ENCODE peak calls at places on chromosomes 3 and 15, in five cellular contexts. I is A673, N is heart left ventricle, U is Caco-2, G is right atrium auricular region. F is an unnamed sample.

GRCh38 chr3:157408499-157409149 is 28.0 kb upstream of the PTX3 start:
- DNase-seq in I (no peak), U (no peak), G (no peak), N (no peak), F (no peak)

GRCh38 chr3:20673866-20674265 is 487.9 kb upstream of the SGO1 start:
- DNase-seq in I (no peak), N (no peak), G (no peak), U (no peak), F (no peak)

GRCh38 chr3:108251256-108251655 is 29.0 kb upstream of the IFT57 start:
- DNase-seq in G (no peak), I (no peak), U (no peak), N (no peak), F (no peak)

GRCh38 chr3:11996500-11996899 is 7.7 kb upstream of the SYN2 start:
- DNase-seq in U (no peak), G (no peak), I (no peak), N (no peak), F (no peak)

GRCh38 chr3:71010731-71011455 is 572.6 kb downstream of the FOXP1 start:
- DNase-seq in U (no peak), N (no peak), G (no peak), I (no peak), F (no peak)

GRCh38 chr3:111282024-111282423 is 210.4 kb downstream of the NECTIN3 start:
- DNase-seq in I (no peak), G (no peak), N (no peak), U (no peak), F (no peak)

GRCh38 chr3:17510265-17510664 is 232.2 kb downstream of the TBC1D5 start:
- DNase-seq in G (no peak), U (no peak), I (no peak), N (no peak), F (no peak)

GRCh38 chr3:20352547-20353164 is 166.7 kb upstream of the SGO1 start:
- DNase-seq in I (no peak), G (no peak), N (no peak), U (no peak), F (no peak)

GRCh38 chr15:58665676-58666075 is 83.8 kb downstream of the ADAM10 start:
- DNase-seq in G (no peak), I (no peak), U (no peak), N (no peak), F (no peak)

GRCh38 chr15:92343869-92344643 is 49.6 kb upstream of the ST8SIA2 start:
- DNase-seq in U (no peak), I (no peak), G (no peak), N (peak; percentile 72), F (peak; percentile 68)

DNA sequence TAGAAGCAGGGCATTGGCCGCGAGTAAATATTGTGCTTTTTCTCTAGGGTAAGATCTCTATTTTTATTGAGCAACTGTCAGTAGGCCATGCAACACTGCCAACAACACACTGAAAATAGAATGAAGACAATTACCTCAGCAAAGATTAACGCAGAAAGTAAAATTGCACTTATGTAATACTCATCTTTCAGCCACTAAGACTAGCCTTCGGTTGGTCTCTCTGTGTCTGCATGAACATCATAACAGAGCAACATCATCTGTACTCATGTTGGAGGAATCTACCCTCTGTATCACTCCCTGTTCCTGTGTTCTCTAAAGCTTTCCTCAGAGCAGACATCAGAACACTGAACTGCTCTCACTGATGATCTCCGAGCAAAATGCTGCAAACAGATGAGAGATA is 8.6 kb upstream of the LRRC3B start:
- DNase-seq in I (no peak), N (no peak), G (no peak), U (no peak), F (no peak)
- H3K4me1 ChIP-seq in I (no peaks in the 10 kb centered on the region), N (no peaks in the 10 kb centered on the region), G (peaks cover 8% of the 10 kb centered on the region), U (no peaks in the 10 kb centered on the region), F (peaks cover 6% of the 10 kb centered on the region)

GRCh38 chr3:30970183-30970582 is 75.7 kb upstream of the GADL1 start:
- DNase-seq in N (no peak), I (peak; percentile 7), G (no peak), U (no peak), F (no peak)
- TF ChIP-seq CTCF in N (no peak), I (peak; percentile 26), G (no peak), U (no peak), F (no peak)

GRCh38 chr15:64459382-64459781 is 996 bp upstream of the ZNF609 start:
- DNase-seq in G (no peak), U (no peak), I (no peak), N (no peak), F (no peak)

GRCh38 chr15:64460206-64460736 is at the start of gene ZNF609:
- DNase-seq in N (peak; percentile 96), U (peak; percentile 96), I (peak; percentile 98), G (peak; percentile 94), F (peak; percentile 96)

GRCh38 chr15:64460737-64461576 is 579 bp downstream of the ZNF609 start:
- DNase-seq in N (no peak), U (peak; percentile 39), I (peak; percentile 74), G (no peak), F (no peak)

GRCh38 chr15:64462492-64462891 is 2.1 kb downstream of the ZNF609 start:
- DNase-seq in N (no peak), U (no peak), G (no peak), I (no peak), F (no peak)

DNA sequence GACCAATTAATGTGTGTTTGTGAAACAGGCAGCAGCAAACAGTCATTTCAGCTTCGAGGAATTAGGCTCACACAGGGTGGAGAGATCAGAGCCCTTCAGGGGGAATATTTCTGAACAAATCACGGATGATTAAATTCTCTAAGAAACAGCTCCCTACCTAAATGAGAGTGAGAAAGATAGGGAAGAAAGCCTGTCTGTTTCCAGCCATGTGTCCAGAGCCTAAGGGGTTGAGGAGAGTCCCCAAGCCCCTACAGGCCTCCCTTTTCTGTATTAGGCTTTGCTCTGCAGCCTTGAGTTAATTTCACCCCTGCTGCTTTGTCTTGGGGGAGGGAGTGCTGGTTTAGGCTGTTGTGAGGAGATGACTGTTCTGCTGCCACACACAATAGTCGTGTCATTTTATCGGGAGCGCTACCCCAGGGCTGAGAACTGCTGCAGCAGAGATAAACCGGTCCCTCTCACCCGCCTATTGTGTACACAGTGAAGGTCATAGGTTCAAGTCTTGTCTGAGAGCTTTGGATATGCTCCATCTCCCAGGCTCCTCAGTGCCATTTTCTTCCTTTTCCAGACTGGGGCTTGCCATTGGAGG is 1.3 kb downstream of the ZNF609 start:
- DNase-seq in U (peak; percentile 38), G (no peak), I (peak; percentile 57), N (no peak), F (no peak)
- H3K4me1 ChIP-seq in U (peaks cover 34% of the 10 kb centered on the region), G (peaks cover 47% of the 10 kb centered on the region), I (peaks cover 53% of the 10 kb centered on the region), N (peaks cover 35% of the 10 kb centered on the region), F (peaks cover 60% of the 10 kb centered on the region)

GRCh38 chr3:182248349-182248880 is 536.7 kb downstream of the SOX2 start:
- DNase-seq in U (no peak), G (no peak), N (no peak), I (peak; percentile 34), F (no peak)
- TF ChIP-seq CTCF in U (no peak), G (no peak), N (no peak), I (peak; percentile 25), F (no peak)

GRCh38 chr3:50231581-50231980 is 4.4 kb upstream of the GNAI2 start:
- DNase-seq in N (no peak), G (no peak), I (no peak), U (no peak), F (no peak)
- H3K4me1 ChIP-seq in N (peaks cover 11% of the 10 kb centered on the region), G (peaks cover 26% of the 10 kb centered on the region), I (peaks cover 8% of the 10 kb centered on the region), U (peaks cover 15% of the 10 kb centered on the region), F (peaks cover 31% of the 10 kb centered on the region)

GRCh38 chr3:48599077-48599501 is 4.0 kb upstream of the COL7A1 start:
- DNase-seq in G (no peak), N (peak; percentile 37), U (no peak), I (no peak), F (no peak)
- TF ChIP-seq CTCF in G (no peak), N (no peak), U (no peak), I (no peak), F (no peak)

GRCh38 chr15:67098768-67099282 is 33.4 kb downstream of the SMAD3 start:
- DNase-seq in N (no peak), G (no peak), U (no peak), I (no peak), F (no peak)
- H3K4me1 ChIP-seq in N (peaks cover 24% of the 10 kb centered on the region), G (peaks cover 65% of the 10 kb centered on the region), U (peaks cover 6% of the 10 kb centered on the region), I (peaks cover 45% of the 10 kb centered on the region), F (peaks cover 67% of the 10 kb centered on the region)

F was measured in left ventricle myocardium inferior.